ENCODE peak calls at places on chromosome 1, in five cellular contexts. C is HCT116, F is GM12878, U is K562, B is A549. E is an unnamed sample. For H3K9me3, the result is how much of the 10 kb centered on the place peaks cover.

GRCh38 chr1:223760833-223761232 is 48.5 kb downstream of the CAPN2 start:
- DNase-seq in U (no peak), F (no peak), C (no peak), B (no peak), E (no peak)

GRCh38 chr1:53295746-53296722 is 31.8 kb downstream of the LRP8 start:
- DNase-seq in F (peak), C (no peak), B (no peak), U (no peak), E (no peak)

GRCh38 chr1:206145771-206146290 is 28.6 kb upstream of the AVPR1B start:
- DNase-seq in B (no peak), C (no peak), F (no peak), U (no peak), E (no peak)

GRCh38 chr1:7458946-7459345 is 312.1 kb upstream of the VAMP3 start:
- DNase-seq in B (no peak), F (no peak), U (no peak), C (no peak), E (no peak)

GRCh38 chr1:57867001-57867400 is 443.1 kb upstream of the DAB1 start:
- DNase-seq in C (no peak), U (no peak), F (no peak), B (no peak), E (no peak)

GRCh38 chr1:209587778-209588177 is 4.3 kb downstream of the CAMK1G start:
- DNase-seq in U (no peak), C (no peak), B (peak), F (no peak), E (no peak)

GRCh38 chr1:31010081-31010989 is 55.2 kb downstream of the PUM1 start:
- DNase-seq in F (peak), C (no peak), B (no peak), U (no peak), E (no peak)

GRCh38 chr1:40413527-40414252 is 36.6 kb upstream of the ZFP69B start:
- DNase-seq in F (no peak), C (no peak), U (no peak), B (no peak), E (no peak)

GRCh38 chr1:51170342-51170741 is 65.7 kb upstream of the RNF11 start:
- DNase-seq in F (no peak), U (no peak), C (no peak), B (peak), E (peak)

GRCh38 chr1:241828576-241828975 is 19.4 kb upstream of the EXO1 start:
- DNase-seq in F (no peak), B (no peak), U (no peak), C (no peak), E (no peak)

GRCh38 chr1:236639686-236640085 is 35.4 kb upstream of the HEATR1 start:
- DNase-seq in U (no peak), F (no peak), C (no peak), B (no peak), E (no peak)

GRCh38 chr1:185681034-185681633 is 53.1 kb upstream of the HMCN1 start:
- DNase-seq in C (peak), B (peak), F (peak), U (no peak), E (no peak)

GRCh38 chr1:157370698-157371097 is 181.6 kb downstream of the FCRL5 start:
- DNase-seq in U (no peak), F (no peak), C (no peak), B (no peak), E (no peak)

GRCh38 chr1:62209931-62210595 is 15.4 kb downstream of the L1TD1 start:
- DNase-seq in B (peak), C (no peak), U (no peak), F (no peak), E (no peak)

GRCh38 chr1:84884671-84885389 is 8.2 kb downstream of the LPAR3 start:
- DNase-seq in C (no peak), F (no peak), U (no peak), B (no peak), E (no peak)

GRCh38 chr1:92037400-92037799 is 7.6 kb downstream of the EPHX4 start:
- DNase-seq in U (no peak), C (no peak), F (no peak), B (no peak), E (no peak)

GRCh38 chr1:109630081-109630880 is 10.6 kb downstream of the AMPD2 start:
- DNase-seq in B (no peak), U (peak), C (no peak), F (no peak), E (no peak)

GRCh38 chr1:222592171-222592570 is 2.4 kb upstream of the TAF1A start:
- DNase-seq in B (no peak), U (no peak), F (no peak), C (no peak), E (no peak)

GRCh38 chr1:19495000-19495656 is 9.8 kb upstream of the CAPZB start:
- DNase-seq in B (no peak), F (no peak), C (no peak), U (no peak), E (no peak)

GRCh38 chr1:224528900-224529299 is 87.2 kb upstream of the CNIH3 start:
- DNase-seq in B (peak), U (peak), F (no peak), C (no peak), E (no peak)

GRCh38 chr1:186967659-186968394 is 139.1 kb downstream of the PLA2G4A start:
- DNase-seq in F (no peak), U (no peak), B (peak), C (no peak), E (no peak)

GRCh38 chr1:32960819-32961355 is 3.7 kb downstream of the RNF19B start:
- DNase-seq in U (no peak), F (no peak), C (no peak), B (no peak), E (no peak)

GRCh38 chr1:169133228-169133576 is 26.7 kb downstream of the ATP1B1 start:
- DNase-seq in U (no peak), F (no peak), B (no peak), C (no peak), E (no peak)

GRCh38 chr1:207873055-207873890 is 37.7 kb downstream of the CD34 start:
- DNase-seq in B (no peak), F (no peak), C (no peak), U (no peak), E (no peak)

GRCh38 chr1:48552903-48553626 is 81.1 kb upstream of the SPATA6 start:
- DNase-seq in B (no peak), C (no peak), U (no peak), F (no peak), E (no peak)

GRCh38 chr1:31413405-31414005 is 492 bp downstream of the SERINC2 start:
- DNase-seq in U (peak), F (no peak), C (no peak), B (peak), E (no peak)

GRCh38 chr1:179036844-179037465 is 11.3 kb downstream of the FAM20B start:
- DNase-seq in C (no peak), B (no peak), U (no peak), F (peak), E (no peak)

GRCh38 chr1:154191990-154192450 is at the start of gene TPM3:
- DNase-seq in F (no peak), C (no peak), B (no peak), U (no peak), E (no peak)

GRCh38 chr1:201989354-201990128 is 7.1 kb downstream of the RNPEP start:
- DNase-seq in B (no peak), U (no peak), C (no peak), F (no peak), E (no peak)
- TF ChIP-seq REST in B (no peak), U (no peak), C (no peak), F (no peak), E (no peak)

GRCh38 chr1:244381887-244382565 is 69.7 kb downstream of the ADSS2 start:
- DNase-seq in B (no peak), U (no peak), C (no peak), F (no peak), E (no peak)
- TF ChIP-seq CTCF in B (no peak), U (no peak), C (no peak), F (no peak), E (no peak)

GRCh38 chr1:2937805-2938204 is 83.5 kb upstream of the ACTRT2 start:
- DNase-seq in U (no peak), F (no peak), B (no peak), C (no peak), E (no peak)

GRCh38 chr1:2940178-2940577 is 81.1 kb upstream of the ACTRT2 start:
- DNase-seq in F (no peak), U (no peak), B (no peak), C (no peak), E (no peak)

GRCh38 chr1:2941040-2941439 is 80.2 kb upstream of the ACTRT2 start:
- DNase-seq in B (no peak), F (no peak), U (no peak), C (no peak), E (no peak)

GRCh38 chr1:2936568-2937515 is 84.4 kb upstream of the ACTRT2 start:
- DNase-seq in B (no peak), F (no peak), U (no peak), C (no peak), E (no peak)

GRCh38 chr1:2939041-2939552 is 82.2 kb upstream of the ACTRT2 start:
- DNase-seq in F (no peak), C (no peak), U (no peak), B (no peak), E (no peak)
- H3K9me3 ChIP-seq in F (under half), C (under half), U (under half), B (under half), E (under half)

GRCh38 chr1:116769561-116769977 is 15.3 kb downstream of the CD2 start:
- DNase-seq in U (no peak), B (no peak), F (peak), C (no peak), E (no peak)
- TF ChIP-seq REST in U (no peak), B (no peak), F (peak), C (no peak), E (no peak)

GRCh38 chr1:204358605-204359004 is 1.1 kb downstream of the PLEKHA6 start:
- DNase-seq in U (no peak), C (no peak), F (no peak), B (no peak), E (no peak)

GRCh38 chr1:204359131-204359473 is 627 bp downstream of the PLEKHA6 start:
- DNase-seq in B (no peak), C (no peak), F (no peak), U (no peak), E (no peak)

GRCh38 chr1:204360314-204360713 is 585 bp upstream of the PLEKHA6 start:
- DNase-seq in U (no peak), B (no peak), C (no peak), F (no peak), E (no peak)

GRCh38 chr1:204358145-204358544 is 1.6 kb downstream of the PLEKHA6 start:
- DNase-seq in B (no peak), F (no peak), C (no peak), U (no peak), E (no peak)

DNA sequence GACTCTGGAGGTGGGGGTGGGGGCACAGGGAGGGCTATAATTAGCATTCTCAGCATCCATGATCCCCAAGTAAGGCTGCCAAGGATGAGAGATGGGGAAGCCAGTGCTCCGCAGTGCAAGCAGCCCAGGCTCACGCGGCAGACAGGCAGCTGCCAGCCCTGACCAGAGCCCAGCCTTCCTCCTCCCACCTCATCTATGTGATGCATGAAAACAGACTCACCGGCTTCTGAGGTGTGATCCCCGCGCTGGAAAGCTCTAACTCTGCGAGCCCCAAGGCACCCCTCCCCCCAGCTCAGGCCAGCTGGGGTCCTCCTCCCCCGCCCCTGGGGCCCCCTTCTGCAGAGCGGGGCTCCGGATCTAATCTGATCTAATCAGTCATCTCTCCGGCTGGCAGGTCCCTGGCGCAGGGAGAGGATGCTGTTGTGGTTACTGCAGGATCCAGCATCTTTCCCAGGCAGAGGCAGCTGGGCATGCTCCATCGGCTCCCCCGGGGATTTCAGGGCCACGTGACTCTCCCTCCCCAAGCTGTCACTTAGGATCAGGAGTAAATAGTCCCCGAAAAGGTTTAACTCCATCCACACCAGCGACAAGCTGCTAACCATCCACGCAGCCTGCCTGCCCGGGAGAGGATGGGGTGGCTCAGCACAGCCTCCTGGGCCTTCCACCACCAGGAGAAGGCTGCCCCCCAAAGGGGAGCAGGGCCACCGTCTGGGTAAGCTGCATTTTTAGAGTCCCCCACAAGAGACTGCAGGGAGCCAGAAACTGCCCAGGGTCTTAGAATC is at the start of gene PLEKHA6:
- DNase-seq in C (no peak), U (peak), F (no peak), B (no peak), E (no peak)
- TF ChIP-seq CTCF in C (no peak), U (peak), F (no peak), B (peak), E (no peak)

E was measured in Panc1.